ENCODE peak calls at places on chromosome 20, in seven cellular contexts. I is breast epithelium, S is choroid plexus epithelial cell, P is thyroid gland, C is astrocyte of the spinal cord, Y is WTC11, G is MCF 10A. Q is an unnamed sample.
A peak's percentile ranks its signal among the peaks of the same experiment; 100 is the strongest.

GRCh38 chr20:15379897-15380296 is 1042.5 kb upstream of the FLRT3 start:
- DNase-seq in I (no peak), S (no peak), P (no peak), C (no peak), Y (no peak), G (no peak), Q (no peak)

GRCh38 chr20:3262566-3262965 is 23.6 kb upstream of the SLC4A11 start:
- DNase-seq in I (no peak), S (no peak), P (no peak), C (no peak), Y (no peak), G (no peak), Q (no peak)

GRCh38 chr20:59605691-59606364 is 1.5 kb downstream of the PHACTR3 start:
- DNase-seq in I (no peak), S (no peak), P (no peak), C (no peak), Y (no peak), G (no peak), Q (no peak)

GRCh38 chr20:58084966-58085365 is 143.5 kb downstream of the ANKRD60 start:
- DNase-seq in I (no peak), S (no peak), P (no peak), C (no peak), Y (no peak), G (no peak), Q (no peak)

GRCh38 chr20:51800769-51801219 is 1.5 kb downstream of the SALL4 start:
- DNase-seq in I (no peak), S (peak; percentile 15), P (peak; percentile 51), C (peak; percentile 16), Y (peak; percentile 22), G (peak; percentile 1), Q (no peak)

GRCh38 chr20:31547017-31547675 is 32.9 kb downstream of the HM13 start:
- DNase-seq in I (peak; percentile 79), S (peak; percentile 93), P (peak; percentile 81), C (peak; percentile 89), Y (peak; percentile 73), G (peak; percentile 87), Q (peak; percentile 78)

GRCh38 chr20:24993337-24994185 is 1.0 kb upstream of the APMAP start:
- DNase-seq in I (no peak), S (peak; percentile 60), P (no peak), C (peak; percentile 65), Y (no peak), G (peak; percentile 52), Q (no peak)

GRCh38 chr20:1331101-1331500 is 2.2 kb upstream of the SDCBP2 start:
- DNase-seq in I (peak; percentile 11), S (no peak), P (no peak), C (no peak), Y (no peak), G (no peak), Q (no peak)

GRCh38 chr20:5135363-5136012 is 8.7 kb downstream of the CDS2 start:
- DNase-seq in I (no peak), S (no peak), P (no peak), C (no peak), Y (no peak), G (no peak), Q (no peak)

GRCh38 chr20:51941503-51941902 is 139.2 kb upstream of the SALL4 start:
- DNase-seq in I (no peak), S (no peak), P (no peak), C (no peak), Y (no peak), G (no peak), Q (no peak)

GRCh38 chr20:5689451-5689850 is 60.8 kb upstream of the SHLD1 start:
- DNase-seq in I (no peak), S (no peak), P (no peak), C (no peak), Y (no peak), G (no peak), Q (no peak)

GRCh38 chr20:63094767-63095499 is 88.2 kb upstream of the BHLHE23 start:
- DNase-seq in I (no peak), S (no peak), P (no peak), C (no peak), Y (peak; percentile 6), G (no peak), Q (no peak)

GRCh38 chr20:61310954-61311353 is 58.9 kb downstream of the CDH4 start:
- DNase-seq in I (no peak), S (no peak), P (no peak), C (no peak), Y (no peak), G (no peak), Q (no peak)

GRCh38 chr20:8005575-8006366 is 13.8 kb downstream of the TMX4 start:
- DNase-seq in I (no peak), S (no peak), P (no peak), C (no peak), Y (no peak), G (no peak), Q (no peak)

GRCh38 chr20:61539706-61540360 is 287.8 kb downstream of the CDH4 start:
- DNase-seq in I (no peak), S (no peak), P (no peak), C (no peak), Y (no peak), G (no peak), Q (no peak)

GRCh38 chr20:38073307-38074010 is 39.9 kb downstream of the RPRD1B start:
- DNase-seq in I (peak; percentile 27), S (peak; percentile 99), P (peak; percentile 40), C (peak; percentile 98), Y (no peak), G (peak; percentile 94), Q (no peak)

GRCh38 chr20:10314198-10314597 is 95.6 kb downstream of the SNAP25 start:
- DNase-seq in I (no peak), S (peak; percentile 88), P (no peak), C (peak; percentile 82), Y (no peak), G (peak; percentile 33), Q (no peak)

GRCh38 chr20:38452880-38453624 is 17.9 kb upstream of the SNHG17 start:
- DNase-seq in I (no peak), S (peak; percentile 75), P (no peak), C (peak; percentile 64), Y (no peak), G (no peak), Q (no peak)

GRCh38 chr20:18793625-18794427 is 19.8 kb upstream of the SCP2D1 start:
- DNase-seq in I (peak; percentile 88), S (peak; percentile 92), P (peak; percentile 91), C (peak; percentile 87), Y (peak; percentile 78), G (peak; percentile 89), Q (peak; percentile 79)
- TF ChIP-seq CTCF in I (no peak), S (no peak), P (peak; percentile 26), C (peak; percentile 7), Y (no peak), G (no peak), Q (no peak)

GRCh38 chr20:17343091-17343490 is 116.3 kb downstream of the PCSK2 start:
- DNase-seq in I (no peak), S (no peak), P (no peak), C (no peak), Y (no peak), G (no peak), Q (no peak)

GRCh38 chr20:17344775-17345174 is 117.9 kb downstream of the PCSK2 start:
- DNase-seq in I (no peak), S (no peak), P (no peak), C (no peak), Y (no peak), G (no peak), Q (no peak)

GRCh38 chr20:17343631-17344447 is 117.0 kb downstream of the PCSK2 start:
- DNase-seq in I (no peak), S (no peak), P (no peak), C (no peak), Y (no peak), G (no peak), Q (no peak)

GRCh38 chr20:17334866-17335412 is 108.1 kb downstream of the PCSK2 start:
- DNase-seq in I (no peak), S (no peak), P (no peak), C (no peak), Y (no peak), G (no peak), Q (no peak)

DNA sequence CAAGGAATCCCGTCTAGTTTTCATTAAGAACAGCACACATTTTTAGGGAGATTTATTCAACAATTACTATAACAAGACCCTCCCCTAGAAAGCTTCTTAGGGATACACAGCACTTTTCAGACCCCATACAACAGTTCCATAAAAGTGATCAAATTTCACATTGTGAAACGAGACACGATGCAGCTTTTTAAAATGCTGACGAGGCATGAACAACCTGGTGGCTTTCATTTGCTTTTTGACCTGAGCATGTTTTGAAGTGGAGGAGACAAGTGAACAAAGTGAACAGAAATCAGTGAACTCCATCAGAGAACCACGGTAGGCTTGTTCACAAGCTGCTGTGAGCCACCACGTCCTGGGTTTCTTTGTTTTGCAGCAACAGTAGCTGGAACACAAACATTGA is 112.2 kb downstream of the PCSK2 start:
- DNase-seq in I (no peak), S (no peak), P (no peak), C (no peak), Y (no peak), G (no peak), Q (no peak)
- TF ChIP-seq CTCF in I (no peak), S (no peak), P (no peak), C (no peak), Y (no peak), G (no peak), Q (no peak)

DNA sequence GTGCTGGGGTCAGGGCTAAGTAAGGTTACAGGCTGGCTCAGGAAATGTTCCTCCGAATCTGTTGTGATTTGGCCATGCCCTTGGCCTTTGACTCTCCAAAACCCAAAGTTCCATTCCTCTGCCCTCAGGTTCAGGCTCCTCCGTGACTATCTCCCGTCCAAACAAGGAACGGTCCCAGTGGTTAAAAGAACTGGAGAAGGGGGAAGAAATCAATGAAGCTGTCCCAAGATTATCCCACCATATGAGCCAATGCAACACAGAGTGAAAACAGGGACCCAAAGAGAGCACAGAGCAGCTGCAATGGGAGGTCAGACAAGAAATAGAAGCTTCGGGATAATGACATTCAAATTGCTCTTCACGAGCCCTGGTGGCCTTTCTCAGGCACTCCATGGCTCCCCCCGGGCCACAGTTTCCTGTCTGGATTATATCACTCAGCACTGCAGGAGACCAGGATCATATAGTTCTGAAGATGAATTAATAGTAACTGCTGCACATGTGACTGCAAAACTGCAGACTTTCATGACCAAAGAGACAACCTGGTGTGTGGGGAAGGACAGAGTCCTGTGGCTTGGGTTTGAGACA is 211.3 kb downstream of the ZNF217 start:
- DNase-seq in I (no peak), S (no peak), P (no peak), C (no peak), Y (no peak), G (no peak), Q (no peak)
- TF ChIP-seq CTCF in I (no peak), S (no peak), P (no peak), C (no peak), Y (no peak), G (no peak), Q (no peak)

DNA sequence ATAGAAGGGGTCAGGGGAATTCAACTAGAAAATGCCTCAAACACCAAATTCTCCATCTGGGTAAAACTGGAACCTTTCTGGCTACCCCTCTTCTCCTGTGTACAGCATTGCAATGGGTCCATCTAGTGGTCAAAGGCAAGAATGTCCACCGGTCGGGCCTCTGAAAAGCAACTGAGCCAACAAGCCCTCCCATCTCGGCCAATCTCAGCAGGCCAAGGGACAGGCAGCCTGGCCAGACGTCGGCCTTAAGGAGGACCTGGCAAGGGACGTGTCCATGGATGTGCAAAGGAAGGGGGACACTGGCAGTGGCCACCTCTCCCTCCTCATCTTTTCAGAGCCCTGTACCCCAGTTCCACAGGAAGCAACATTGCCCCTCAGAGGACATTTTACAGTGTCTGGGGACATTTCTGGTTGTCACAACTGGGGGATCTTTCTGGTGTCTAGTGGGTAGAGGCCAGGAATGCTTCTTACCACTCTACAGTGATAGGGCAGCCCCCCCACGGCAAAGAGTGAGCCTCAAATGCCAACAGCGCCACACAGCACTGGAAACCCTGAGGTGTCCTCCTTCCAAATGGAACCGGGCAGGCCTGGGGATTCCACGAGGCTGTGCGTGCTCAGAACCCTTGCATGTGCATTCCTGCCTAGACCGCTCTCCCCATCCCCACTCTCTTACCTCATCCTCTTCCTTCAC is 99.8 kb upstream of the FOXA2 start:
- DNase-seq in I (peak; percentile 38), S (peak; percentile 87), P (peak; percentile 78), C (peak; percentile 55), Y (peak; percentile 84), G (peak; percentile 82), Q (no peak)
- TF ChIP-seq CTCF in I (peak; percentile 55), S (peak; percentile 96), P (peak; percentile 94), C (peak; percentile 81), Y (peak; percentile 88), G (peak; percentile 87), Q (peak; percentile 43)

Q was measured in natural killer cell.